ENCODE peak calls at places on chromosomes 1 and 21, in seven cellular contexts. One of them, this sample, is unnamed.

GRCh38 chr1:202589190-202589680 is 121.0 kb downstream of the SYT2 start:
- DNase-seq in activated T-cell treated with anti-CD3 and anti-CD28 coated beads, Interleukin-2, amount 50 U/mL, for 48 hours: no peak
- DNase-seq in Right ventricle myocardium inferior: peak
- DNase-seq in thyroid gland: peak
- DNase-seq in C1 segment of cervical spinal cord: no peak
- DNase-seq in memory B cell: no peak
- DNase-seq in CD8-positive, alpha-beta T cell: no peak
- DNase-seq in this sample: no peak

GRCh38 chr21:31948681-31949080 is 75.9 kb downstream of the HUNK start:
- DNase-seq in activated T-cell treated with anti-CD3 and anti-CD28 coated beads, Interleukin-2, amount 50 U/mL, for 48 hours: no peak
- DNase-seq in Right ventricle myocardium inferior: no peak
- DNase-seq in thyroid gland: no peak
- DNase-seq in C1 segment of cervical spinal cord: no peak
- DNase-seq in memory B cell: no peak
- DNase-seq in CD8-positive, alpha-beta T cell: no peak
- DNase-seq in this sample: no peak

GRCh38 chr1:27416387-27417111 is 24.1 kb downstream of the GPR3 start:
- DNase-seq in activated T-cell treated with anti-CD3 and anti-CD28 coated beads, Interleukin-2, amount 50 U/mL, for 48 hours: peak
- DNase-seq in Right ventricle myocardium inferior: no peak
- DNase-seq in thyroid gland: no peak
- DNase-seq in C1 segment of cervical spinal cord: no peak
- DNase-seq in memory B cell: peak
- DNase-seq in CD8-positive, alpha-beta T cell: peak
- DNase-seq in this sample: peak

GRCh38 chr1:184930645-184931044 is 43.7 kb downstream of the NIBAN1 start:
- DNase-seq in activated T-cell treated with anti-CD3 and anti-CD28 coated beads, Interleukin-2, amount 50 U/mL, for 48 hours: no peak
- DNase-seq in Right ventricle myocardium inferior: no peak
- DNase-seq in thyroid gland: no peak
- DNase-seq in C1 segment of cervical spinal cord: no peak
- DNase-seq in memory B cell: no peak
- DNase-seq in CD8-positive, alpha-beta T cell: no peak
- DNase-seq in this sample: no peak

GRCh38 chr21:29347274-29347681 is 48.6 kb downstream of the BACH1 start:
- DNase-seq in activated T-cell treated with anti-CD3 and anti-CD28 coated beads, Interleukin-2, amount 50 U/mL, for 48 hours: no peak
- DNase-seq in Right ventricle myocardium inferior: no peak
- DNase-seq in thyroid gland: no peak
- DNase-seq in C1 segment of cervical spinal cord: no peak
- DNase-seq in memory B cell: no peak
- DNase-seq in CD8-positive, alpha-beta T cell: no peak
- DNase-seq in this sample: no peak

GRCh38 chr1:45275054-45275453 is 51.6 kb upstream of the HPDL start:
- DNase-seq in activated T-cell treated with anti-CD3 and anti-CD28 coated beads, Interleukin-2, amount 50 U/mL, for 48 hours: no peak
- DNase-seq in Right ventricle myocardium inferior: no peak
- DNase-seq in thyroid gland: no peak
- DNase-seq in C1 segment of cervical spinal cord: no peak
- DNase-seq in memory B cell: no peak
- DNase-seq in CD8-positive, alpha-beta T cell: no peak
- DNase-seq in this sample: no peak

GRCh38 chr1:94745742-94746141 is 74.4 kb upstream of the SLC44A3 start:
- DNase-seq in activated T-cell treated with anti-CD3 and anti-CD28 coated beads, Interleukin-2, amount 50 U/mL, for 48 hours: no peak
- DNase-seq in Right ventricle myocardium inferior: no peak
- DNase-seq in thyroid gland: no peak
- DNase-seq in C1 segment of cervical spinal cord: peak
- DNase-seq in memory B cell: no peak
- DNase-seq in CD8-positive, alpha-beta T cell: no peak
- DNase-seq in this sample: no peak

GRCh38 chr1:79448426-79448825 is 441.9 kb upstream of the ADGRL4 start:
- DNase-seq in activated T-cell treated with anti-CD3 and anti-CD28 coated beads, Interleukin-2, amount 50 U/mL, for 48 hours: no peak
- DNase-seq in Right ventricle myocardium inferior: no peak
- DNase-seq in thyroid gland: no peak
- DNase-seq in C1 segment of cervical spinal cord: no peak
- DNase-seq in memory B cell: no peak
- DNase-seq in CD8-positive, alpha-beta T cell: no peak
- DNase-seq in this sample: no peak

GRCh38 chr1:210315529-210315928 is 13.2 kb upstream of the HHAT start:
- DNase-seq in activated T-cell treated with anti-CD3 and anti-CD28 coated beads, Interleukin-2, amount 50 U/mL, for 48 hours: no peak
- DNase-seq in Right ventricle myocardium inferior: no peak
- DNase-seq in thyroid gland: no peak
- DNase-seq in C1 segment of cervical spinal cord: no peak
- DNase-seq in memory B cell: no peak
- DNase-seq in CD8-positive, alpha-beta T cell: no peak
- DNase-seq in this sample: no peak

GRCh38 chr1:210633140-210633539 is 304.4 kb downstream of the HHAT start:
- DNase-seq in activated T-cell treated with anti-CD3 and anti-CD28 coated beads, Interleukin-2, amount 50 U/mL, for 48 hours: no peak
- DNase-seq in Right ventricle myocardium inferior: no peak
- DNase-seq in thyroid gland: peak
- DNase-seq in C1 segment of cervical spinal cord: no peak
- DNase-seq in memory B cell: no peak
- DNase-seq in CD8-positive, alpha-beta T cell: no peak
- DNase-seq in this sample: no peak

GRCh38 chr1:155389831-155390230 is 69.1 kb downstream of the RUSC1 start:
- DNase-seq in activated T-cell treated with anti-CD3 and anti-CD28 coated beads, Interleukin-2, amount 50 U/mL, for 48 hours: no peak
- DNase-seq in Right ventricle myocardium inferior: no peak
- DNase-seq in thyroid gland: no peak
- DNase-seq in C1 segment of cervical spinal cord: no peak
- DNase-seq in memory B cell: no peak
- DNase-seq in CD8-positive, alpha-beta T cell: no peak
- DNase-seq in this sample: no peak

GRCh38 chr21:46385846-46386725 is 62.1 kb downstream of the PCNT start:
- DNase-seq in activated T-cell treated with anti-CD3 and anti-CD28 coated beads, Interleukin-2, amount 50 U/mL, for 48 hours: no peak
- DNase-seq in Right ventricle myocardium inferior: no peak
- DNase-seq in thyroid gland: no peak
- DNase-seq in C1 segment of cervical spinal cord: no peak
- DNase-seq in memory B cell: no peak
- DNase-seq in CD8-positive, alpha-beta T cell: no peak
- DNase-seq in this sample: no peak

GRCh38 chr1:94094466-94095111 is 26.4 kb downstream of the ABCA4 start:
- DNase-seq in activated T-cell treated with anti-CD3 and anti-CD28 coated beads, Interleukin-2, amount 50 U/mL, for 48 hours: no peak
- DNase-seq in Right ventricle myocardium inferior: peak
- DNase-seq in thyroid gland: peak
- DNase-seq in C1 segment of cervical spinal cord: peak
- DNase-seq in memory B cell: no peak
- DNase-seq in CD8-positive, alpha-beta T cell: no peak
- DNase-seq in this sample: no peak

GRCh38 chr1:163980391-163980790 is 578.6 kb upstream of the PBX1 start:
- DNase-seq in activated T-cell treated with anti-CD3 and anti-CD28 coated beads, Interleukin-2, amount 50 U/mL, for 48 hours: no peak
- DNase-seq in Right ventricle myocardium inferior: no peak
- DNase-seq in thyroid gland: no peak
- DNase-seq in C1 segment of cervical spinal cord: no peak
- DNase-seq in memory B cell: no peak
- DNase-seq in CD8-positive, alpha-beta T cell: no peak
- DNase-seq in this sample: no peak

GRCh38 chr1:185345913-185346717 is 29.1 kb upstream of the IVNS1ABP start:
- DNase-seq in activated T-cell treated with anti-CD3 and anti-CD28 coated beads, Interleukin-2, amount 50 U/mL, for 48 hours: no peak
- DNase-seq in Right ventricle myocardium inferior: no peak
- DNase-seq in thyroid gland: no peak
- DNase-seq in C1 segment of cervical spinal cord: no peak
- DNase-seq in memory B cell: peak
- DNase-seq in CD8-positive, alpha-beta T cell: no peak
- DNase-seq in this sample: no peak

GRCh38 chr1:56569661-56570060 is 9.7 kb downstream of the PLPP3 start:
- DNase-seq in activated T-cell treated with anti-CD3 and anti-CD28 coated beads, Interleukin-2, amount 50 U/mL, for 48 hours: no peak
- DNase-seq in Right ventricle myocardium inferior: no peak
- DNase-seq in thyroid gland: peak
- DNase-seq in C1 segment of cervical spinal cord: no peak
- DNase-seq in memory B cell: no peak
- DNase-seq in CD8-positive, alpha-beta T cell: no peak
- DNase-seq in this sample: no peak

GRCh38 chr1:77636864-77637263 is 45.6 kb downstream of the ZZZ3 start:
- DNase-seq in activated T-cell treated with anti-CD3 and anti-CD28 coated beads, Interleukin-2, amount 50 U/mL, for 48 hours: no peak
- DNase-seq in Right ventricle myocardium inferior: no peak
- DNase-seq in thyroid gland: no peak
- DNase-seq in C1 segment of cervical spinal cord: no peak
- DNase-seq in memory B cell: no peak
- DNase-seq in CD8-positive, alpha-beta T cell: no peak
- DNase-seq in this sample: no peak

GRCh38 chr1:91201174-91201573 is 179.3 kb upstream of the ZNF644 start:
- DNase-seq in activated T-cell treated with anti-CD3 and anti-CD28 coated beads, Interleukin-2, amount 50 U/mL, for 48 hours: no peak
- DNase-seq in Right ventricle myocardium inferior: no peak
- DNase-seq in thyroid gland: no peak
- DNase-seq in C1 segment of cervical spinal cord: no peak
- DNase-seq in memory B cell: no peak
- DNase-seq in CD8-positive, alpha-beta T cell: no peak
- DNase-seq in this sample: no peak

GRCh38 chr1:199868777-199869176 is 158.7 kb upstream of the NR5A2 start:
- DNase-seq in activated T-cell treated with anti-CD3 and anti-CD28 coated beads, Interleukin-2, amount 50 U/mL, for 48 hours: no peak
- DNase-seq in Right ventricle myocardium inferior: no peak
- DNase-seq in thyroid gland: no peak
- DNase-seq in C1 segment of cervical spinal cord: no peak
- DNase-seq in memory B cell: no peak
- DNase-seq in CD8-positive, alpha-beta T cell: no peak
- DNase-seq in this sample: no peak

GRCh38 chr1:218347316-218347712 is 2.2 kb downstream of the TGFB2 start:
- DNase-seq in activated T-cell treated with anti-CD3 and anti-CD28 coated beads, Interleukin-2, amount 50 U/mL, for 48 hours: no peak
- DNase-seq in Right ventricle myocardium inferior: peak
- DNase-seq in thyroid gland: peak
- DNase-seq in C1 segment of cervical spinal cord: no peak
- DNase-seq in memory B cell: no peak
- DNase-seq in CD8-positive, alpha-beta T cell: no peak
- DNase-seq in this sample: no peak

GRCh38 chr1:198496216-198497143 is 44.0 kb downstream of the ATP6V1G3 start:
- DNase-seq in activated T-cell treated with anti-CD3 and anti-CD28 coated beads, Interleukin-2, amount 50 U/mL, for 48 hours: no peak
- DNase-seq in Right ventricle myocardium inferior: no peak
- DNase-seq in thyroid gland: no peak
- DNase-seq in C1 segment of cervical spinal cord: no peak
- DNase-seq in memory B cell: no peak
- DNase-seq in CD8-positive, alpha-beta T cell: no peak
- DNase-seq in this sample: no peak

GRCh38 chr1:53066433-53066832 is 4.4 kb downstream of the PODN start:
- DNase-seq in activated T-cell treated with anti-CD3 and anti-CD28 coated beads, Interleukin-2, amount 50 U/mL, for 48 hours: no peak
- DNase-seq in Right ventricle myocardium inferior: no peak
- DNase-seq in thyroid gland: no peak
- DNase-seq in C1 segment of cervical spinal cord: no peak
- DNase-seq in memory B cell: no peak
- DNase-seq in CD8-positive, alpha-beta T cell: no peak
- DNase-seq in this sample: no peak

GRCh38 chr1:21568006-21568746 is 59.0 kb downstream of the ALPL start:
- DNase-seq in activated T-cell treated with anti-CD3 and anti-CD28 coated beads, Interleukin-2, amount 50 U/mL, for 48 hours: no peak
- DNase-seq in Right ventricle myocardium inferior: no peak
- DNase-seq in thyroid gland: no peak
- DNase-seq in C1 segment of cervical spinal cord: peak
- DNase-seq in memory B cell: no peak
- DNase-seq in CD8-positive, alpha-beta T cell: no peak
- DNase-seq in this sample: no peak

GRCh38 chr1:118335372-118335771 is 150.3 kb upstream of the SPAG17 start:
- DNase-seq in activated T-cell treated with anti-CD3 and anti-CD28 coated beads, Interleukin-2, amount 50 U/mL, for 48 hours: no peak
- DNase-seq in Right ventricle myocardium inferior: no peak
- DNase-seq in thyroid gland: peak
- DNase-seq in C1 segment of cervical spinal cord: no peak
- DNase-seq in memory B cell: no peak
- DNase-seq in CD8-positive, alpha-beta T cell: no peak
- DNase-seq in this sample: no peak

GRCh38 chr1:55695553-55695952 is 480.4 kb upstream of the USP24 start:
- DNase-seq in activated T-cell treated with anti-CD3 and anti-CD28 coated beads, Interleukin-2, amount 50 U/mL, for 48 hours: no peak
- DNase-seq in Right ventricle myocardium inferior: no peak
- DNase-seq in thyroid gland: no peak
- DNase-seq in C1 segment of cervical spinal cord: no peak
- DNase-seq in memory B cell: no peak
- DNase-seq in CD8-positive, alpha-beta T cell: no peak
- DNase-seq in this sample: no peak

GRCh38 chr1:46747683-46748288 is 28.9 kb upstream of the EFCAB14 start:
- DNase-seq in activated T-cell treated with anti-CD3 and anti-CD28 coated beads, Interleukin-2, amount 50 U/mL, for 48 hours: no peak
- DNase-seq in Right ventricle myocardium inferior: no peak
- DNase-seq in thyroid gland: peak
- DNase-seq in C1 segment of cervical spinal cord: no peak
- DNase-seq in memory B cell: no peak
- DNase-seq in CD8-positive, alpha-beta T cell: no peak
- DNase-seq in this sample: no peak

GRCh38 chr21:33058468-33059318 is 11.2 kb upstream of the OLIG1 start:
- DNase-seq in activated T-cell treated with anti-CD3 and anti-CD28 coated beads, Interleukin-2, amount 50 U/mL, for 48 hours: no peak
- DNase-seq in Right ventricle myocardium inferior: no peak
- DNase-seq in thyroid gland: peak
- DNase-seq in C1 segment of cervical spinal cord: peak
- DNase-seq in memory B cell: no peak
- DNase-seq in CD8-positive, alpha-beta T cell: no peak
- DNase-seq in this sample: no peak

GRCh38 chr21:37198989-37199924 is 67.9 kb downstream of the VPS26C start:
- DNase-seq in activated T-cell treated with anti-CD3 and anti-CD28 coated beads, Interleukin-2, amount 50 U/mL, for 48 hours: no peak
- DNase-seq in Right ventricle myocardium inferior: no peak
- DNase-seq in thyroid gland: no peak
- DNase-seq in C1 segment of cervical spinal cord: no peak
- DNase-seq in memory B cell: no peak
- DNase-seq in CD8-positive, alpha-beta T cell: no peak
- DNase-seq in this sample: no peak

GRCh38 chr1:23588749-23589505 is 29.6 kb upstream of the ID3 start:
- DNase-seq in activated T-cell treated with anti-CD3 and anti-CD28 coated beads, Interleukin-2, amount 50 U/mL, for 48 hours: no peak
- DNase-seq in Right ventricle myocardium inferior: no peak
- DNase-seq in thyroid gland: no peak
- DNase-seq in C1 segment of cervical spinal cord: no peak
- DNase-seq in memory B cell: no peak
- DNase-seq in CD8-positive, alpha-beta T cell: no peak
- DNase-seq in this sample: no peak

GRCh38 chr1:45647248-45648021 is 23.6 kb upstream of the CCDC17 start:
- DNase-seq in activated T-cell treated with anti-CD3 and anti-CD28 coated beads, Interleukin-2, amount 50 U/mL, for 48 hours: no peak
- DNase-seq in Right ventricle myocardium inferior: no peak
- DNase-seq in thyroid gland: no peak
- DNase-seq in C1 segment of cervical spinal cord: no peak
- DNase-seq in memory B cell: no peak
- DNase-seq in CD8-positive, alpha-beta T cell: no peak
- DNase-seq in this sample: no peak

GRCh38 chr1:9842073-9842711 is 18.4 kb upstream of the CLSTN1 start:
- DNase-seq in activated T-cell treated with anti-CD3 and anti-CD28 coated beads, Interleukin-2, amount 50 U/mL, for 48 hours: no peak
- DNase-seq in Right ventricle myocardium inferior: no peak
- DNase-seq in thyroid gland: no peak
- DNase-seq in C1 segment of cervical spinal cord: no peak
- DNase-seq in memory B cell: no peak
- DNase-seq in CD8-positive, alpha-beta T cell: no peak
- DNase-seq in this sample: no peak

GRCh38 chr1:161730050-161730564 is 8.8 kb downstream of the FCRLB start:
- DNase-seq in activated T-cell treated with anti-CD3 and anti-CD28 coated beads, Interleukin-2, amount 50 U/mL, for 48 hours: peak
- DNase-seq in Right ventricle myocardium inferior: no peak
- DNase-seq in thyroid gland: no peak
- DNase-seq in C1 segment of cervical spinal cord: no peak
- DNase-seq in memory B cell: no peak
- DNase-seq in CD8-positive, alpha-beta T cell: peak
- DNase-seq in this sample: no peak

GRCh38 chr1:230682274-230682673 is 31.6 kb downstream of the AGT start:
- DNase-seq in activated T-cell treated with anti-CD3 and anti-CD28 coated beads, Interleukin-2, amount 50 U/mL, for 48 hours: no peak
- DNase-seq in Right ventricle myocardium inferior: no peak
- DNase-seq in thyroid gland: peak
- DNase-seq in C1 segment of cervical spinal cord: peak
- DNase-seq in memory B cell: no peak
- DNase-seq in CD8-positive, alpha-beta T cell: no peak
- DNase-seq in this sample: no peak

GRCh38 chr1:168121314-168122029 is 15.3 kb downstream of the GPR161 start:
- DNase-seq in activated T-cell treated with anti-CD3 and anti-CD28 coated beads, Interleukin-2, amount 50 U/mL, for 48 hours: no peak
- DNase-seq in Right ventricle myocardium inferior: peak
- DNase-seq in thyroid gland: peak
- DNase-seq in C1 segment of cervical spinal cord: no peak
- DNase-seq in memory B cell: no peak
- DNase-seq in CD8-positive, alpha-beta T cell: no peak
- DNase-seq in this sample: no peak

GRCh38 chr21:17712887-17713286 is 100.2 kb upstream of the BTG3 start:
- DNase-seq in activated T-cell treated with anti-CD3 and anti-CD28 coated beads, Interleukin-2, amount 50 U/mL, for 48 hours: no peak
- DNase-seq in Right ventricle myocardium inferior: no peak
- DNase-seq in thyroid gland: no peak
- DNase-seq in C1 segment of cervical spinal cord: no peak
- DNase-seq in memory B cell: no peak
- DNase-seq in CD8-positive, alpha-beta T cell: no peak
- DNase-seq in this sample: no peak

This sample was measured in T-helper 1 cell.